ENCODE peak calls at places on chromosomes 3 and 15, in ten cellular contexts. E, H, A, O, D, Y, Q, P, B and I are unnamed samples.

GRCh38 chr15:70337292-70338186 is 239.8 kb upstream of the TLE3 start:
- DNase-seq in E (no peak), H (no peak), A (no peak), O (no peak), D (peak; percentile 44), Y (no peak), Q (no peak), P (no peak), B (no peak), I (no peak)

GRCh38 chr15:29612701-29613100 is 209.6 kb downstream of the TJP1 start:
- DNase-seq in E (no peak), H (peak; percentile 3), A (no peak), O (no peak), D (peak; percentile 57), Y (no peak), Q (no peak), P (no peak), B (no peak), I (no peak)

GRCh38 chr3:196609815-196610515 is 29.5 kb upstream of the NRROS start:
- DNase-seq in E (no peak), H (no peak), A (peak; percentile 6), O (no peak), D (no peak), Y (no peak), Q (no peak), P (no peak), B (peak; percentile 41), I (no peak)

GRCh38 chr3:126057547-126057819 is 26.4 kb downstream of the SLC41A3 start:
- DNase-seq in E (no peak), H (no peak), A (no peak), O (no peak), D (no peak), Y (no peak), Q (no peak), P (no peak), B (no peak), I (no peak)

GRCh38 chr15:70669966-70670658 is 93.2 kb downstream of the UACA start:
- DNase-seq in E (no peak), H (no peak), A (no peak), O (no peak), D (peak; percentile 47), Y (no peak), Q (no peak), P (no peak), B (peak; percentile 41), I (no peak)

GRCh38 chr3:105958237-105959000 is 89.6 kb upstream of the CBLB start:
- DNase-seq in E (no peak), H (no peak), A (no peak), O (no peak), D (no peak), Y (no peak), Q (no peak), P (no peak), B (no peak), I (no peak)

GRCh38 chr3:63351159-63352007 is 73.3 kb downstream of the SYNPR start:
- DNase-seq in E (peak; percentile 47), H (peak; percentile 88), A (peak; percentile 77), O (peak; percentile 45), D (peak; percentile 58), Y (peak; percentile 56), Q (no peak), P (peak; percentile 46), B (peak; percentile 80), I (peak; percentile 71)

GRCh38 chr3:150303776-150304175 is 104.3 kb upstream of the TSC22D2 start:
- DNase-seq in E (peak; percentile 57), H (peak; percentile 66), A (peak; percentile 44), O (no peak), D (no peak), Y (peak; percentile 3), Q (no peak), P (no peak), B (peak; percentile 50), I (peak; percentile 24)

DNA sequence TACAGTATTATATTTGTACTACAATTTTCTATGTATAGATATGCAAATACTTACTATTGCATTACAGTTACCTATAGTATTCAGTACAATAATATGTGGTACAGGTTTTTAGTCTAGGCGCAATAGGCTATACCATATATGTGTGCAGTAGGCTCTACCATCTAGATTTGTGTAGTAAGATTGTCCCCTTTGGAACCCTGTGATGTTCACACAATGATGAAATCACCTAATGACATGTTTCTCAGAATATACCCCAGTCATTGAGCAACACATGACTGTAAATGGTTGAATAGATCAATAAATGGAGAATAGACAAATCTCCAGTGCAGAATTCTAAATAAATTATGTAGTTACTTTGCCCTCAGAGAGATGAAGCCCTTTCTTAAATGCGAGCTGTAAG is 17.6 kb upstream of the TMC3 start:
- DNase-seq in E (no peak), H (no peak), A (no peak), O (no peak), D (no peak), Y (no peak), Q (no peak), P (no peak), B (no peak), I (no peak)
- H3K4me3 ChIP-seq in E (no peak overlapping the region), H (no peak overlapping the region), A (no peak overlapping the region), O (no peak overlapping the region), D (no peak overlapping the region), Y (no peak overlapping the region), Q (no peak overlapping the region), P (no peak overlapping the region), B (no peak overlapping the region), I (no peak overlapping the region)

GRCh38 chr15:67133026-67133425 is 67.6 kb downstream of the SMAD3 start:
- DNase-seq in E (no peak), H (no peak), A (no peak), O (no peak), D (no peak), Y (no peak), Q (no peak), P (no peak), B (no peak), I (no peak)

GRCh38 chr15:67135494-67135893 is 70.1 kb downstream of the SMAD3 start:
- DNase-seq in E (no peak), H (no peak), A (no peak), O (no peak), D (peak; percentile 80), Y (peak; percentile 14), Q (no peak), P (no peak), B (no peak), I (no peak)

GRCh38 chr15:67134577-67135492 is 69.4 kb downstream of the SMAD3 start:
- DNase-seq in E (no peak), H (no peak), A (no peak), O (no peak), D (no peak), Y (no peak), Q (no peak), P (no peak), B (no peak), I (no peak)

GRCh38 chr15:67132276-67132675 is 66.9 kb downstream of the SMAD3 start:
- DNase-seq in E (no peak), H (no peak), A (no peak), O (no peak), D (no peak), Y (no peak), Q (no peak), P (no peak), B (no peak), I (no peak)

DNA sequence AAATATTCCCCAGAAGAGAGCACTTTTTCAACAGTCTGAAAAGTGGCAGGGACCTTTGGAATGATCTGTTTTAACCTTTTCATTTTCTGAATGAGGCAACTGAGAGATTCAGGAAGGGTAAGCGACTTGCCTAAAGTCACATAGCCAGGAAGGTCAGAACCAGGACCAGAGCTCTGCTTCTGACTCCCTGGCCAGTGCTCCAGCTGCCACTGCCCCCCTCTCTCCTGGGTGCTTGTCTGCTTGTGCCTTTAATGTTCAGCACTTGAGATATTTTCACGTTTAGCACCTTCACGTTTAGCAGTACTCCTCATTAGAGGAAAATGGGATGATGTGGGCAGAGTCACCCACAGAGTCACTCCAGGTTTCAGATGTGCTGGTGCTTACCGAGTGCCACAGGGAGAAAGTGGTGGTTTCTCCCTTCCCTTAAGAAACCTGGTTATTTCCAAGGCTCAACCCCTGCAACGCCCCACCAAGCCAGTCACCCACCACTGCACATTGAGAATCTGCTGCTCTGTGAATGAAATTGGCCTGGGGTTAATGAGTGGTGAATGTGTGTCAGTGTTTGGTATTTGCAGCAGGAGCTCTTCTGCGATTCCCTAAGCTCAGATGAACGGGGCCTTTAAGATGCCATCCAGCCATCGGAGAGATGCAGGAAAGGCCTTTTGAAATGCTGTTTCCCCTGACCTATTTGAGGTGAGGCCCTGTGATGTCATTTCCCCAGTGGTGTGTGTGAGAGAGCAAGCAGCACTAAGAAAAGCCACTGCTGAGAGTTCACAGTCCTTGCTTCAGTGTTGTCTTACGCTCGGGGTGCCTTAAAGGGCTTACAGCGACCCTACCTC is 68.6 kb downstream of the SMAD3 start:
- DNase-seq in E (no peak), H (peak; percentile 44), A (no peak), O (no peak), D (peak; percentile 91), Y (peak; percentile 82), Q (no peak), P (peak; percentile 68), B (peak; percentile 83), I (peak; percentile 40)
- H2AFZ ChIP-seq in E (no peak overlapping the region), H (no peak overlapping the region), A (no peak overlapping the region), O (no peak overlapping the region), D (no peak overlapping the region), Y (no peak overlapping the region), Q (no peak overlapping the region), P (peak overlapping the region; percentile 50), B (no peak overlapping the region), I (no peak overlapping the region)

GRCh38 chr3:5542472-5542871 is 355.0 kb downstream of the EDEM1 start:
- DNase-seq in E (no peak), H (no peak), A (no peak), O (no peak), D (no peak), Y (no peak), Q (no peak), P (no peak), B (no peak), I (no peak)
- H3K27ac ChIP-seq in E (no peak overlapping the region), H (no peak overlapping the region), A (no peak overlapping the region), O (no peak overlapping the region), D (no peak overlapping the region), Y (no peak overlapping the region), Q (no peak overlapping the region), P (no peak overlapping the region), B (no peak overlapping the region), I (no peak overlapping the region)

GRCh38 chr3:42884324-42884723 is 8.6 kb upstream of the CYP8B1 start:
- DNase-seq in E (no peak), H (no peak), A (peak; percentile 77), O (no peak), D (no peak), Y (no peak), Q (no peak), P (peak; percentile 75), B (peak; percentile 39), I (no peak)

GRCh38 chr3:42876940-42877720 is 1.5 kb upstream of the CYP8B1 start:
- DNase-seq in E (no peak), H (no peak), A (no peak), O (no peak), D (no peak), Y (no peak), Q (no peak), P (no peak), B (peak; percentile 19), I (no peak)

GRCh38 chr3:42880601-42881451 is 5.1 kb upstream of the CYP8B1 start:
- DNase-seq in E (peak; percentile 55), H (peak; percentile 96), A (peak; percentile 88), O (no peak), D (peak; percentile 76), Y (peak; percentile 92), Q (peak; percentile 74), P (peak; percentile 72), B (peak; percentile 96), I (peak; percentile 94)

GRCh38 chr3:42876401-42876800 is 722 bp upstream of the CYP8B1 start:
- DNase-seq in E (no peak), H (no peak), A (no peak), O (no peak), D (no peak), Y (no peak), Q (no peak), P (no peak), B (no peak), I (no peak)

DNA sequence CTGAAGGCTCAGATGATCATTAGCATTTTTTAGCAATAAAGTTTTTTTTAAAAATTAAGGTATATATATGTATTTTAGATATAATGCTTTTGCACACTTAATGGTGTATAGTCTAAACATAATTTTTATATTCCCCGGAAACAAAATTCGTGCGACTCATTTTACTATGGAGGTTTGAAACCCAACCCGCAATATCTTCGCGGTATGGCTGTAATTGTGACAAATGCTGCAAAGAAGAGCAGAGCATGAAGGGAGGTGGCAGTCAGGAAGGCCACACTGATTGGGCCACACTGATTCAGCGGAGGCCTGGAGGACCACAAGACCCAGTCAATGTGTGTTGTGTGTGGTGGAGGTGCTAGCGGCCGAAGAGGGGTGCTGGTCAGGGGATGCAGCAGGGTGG is 4.5 kb upstream of the CYP8B1 start:
- DNase-seq in E (no peak), H (peak; percentile 10), A (no peak), O (no peak), D (no peak), Y (no peak), Q (no peak), P (no peak), B (peak; percentile 33), I (no peak)
- H3K4me3 ChIP-seq in E (no peak overlapping the region), H (peak overlapping the region; percentile 76), A (peak overlapping the region; percentile 68), O (peak overlapping the region; percentile 71), D (peak overlapping the region; percentile 80), Y (peak overlapping the region; percentile 68), Q (no peak overlapping the region), P (no peak overlapping the region), B (peak overlapping the region; percentile 68), I (peak overlapping the region; percentile 53)